ENCODE peak calls at places on chromosomes 16 and 17, in eight cellular contexts. Z is hippocampal formation; O is activated CD8-positive, alpha-beta memory T cell treated with anti-CD3 and anti-CD28 coated beads for 1 hour; T is activated T-cell treated with anti-CD3 and anti-CD28 coated beads, Interleukin-2, amount 50 U/mL, for 1 hour; F is thoracic aorta; G is iris pigment epithelial cell; D is fibroblast of lung; Y is GF-D8. W is an unnamed sample.

GRCh38 chr16:57728336-57729181 is 7.0 kb upstream of the KATNB1 start:
- DNase-seq in O (no peak), Z (no peak), D (no peak), Y (no peak), T (no peak), F (no peak), G (no peak), W (no peak)

GRCh38 chr17:79831367-79832210 is 7.7 kb downstream of the CBX4 start:
- DNase-seq in Z (peak), D (peak), G (peak), T (no peak), Y (no peak), F (no peak), O (no peak), W (peak)

GRCh38 chr17:51035436-51035835 is 85.2 kb downstream of the SPAG9 start:
- DNase-seq in D (peak), T (no peak), F (no peak), O (no peak), Y (peak), G (peak), Z (peak), W (no peak)

GRCh38 chr17:75587718-75588545 is at the start of gene MYO15B:
- DNase-seq in F (no peak), D (no peak), O (no peak), Y (peak), T (peak), Z (peak), G (peak), W (no peak)

GRCh38 chr16:14102925-14103720 is 32.0 kb downstream of the MRTFB start:
- DNase-seq in D (no peak), F (no peak), O (no peak), T (no peak), G (no peak), Z (no peak), Y (no peak), W (no peak)

GRCh38 chr16:10371592-10371991 is 14.3 kb upstream of the ATF7IP2 start:
- DNase-seq in O (no peak), F (no peak), T (no peak), Y (no peak), G (no peak), D (no peak), Z (no peak), W (no peak)

GRCh38 chr17:62995377-62995885 is 29.4 kb downstream of the TANC2 start:
- DNase-seq in T (no peak), D (peak), Z (peak), F (no peak), O (no peak), G (peak), Y (peak), W (peak)

GRCh38 chr17:18225562-18226283 is at the start of gene LLGL1:
- DNase-seq in Y (no peak), G (no peak), O (no peak), F (no peak), T (no peak), Z (no peak), D (no peak), W (no peak)

GRCh38 chr17:65530158-65530984 is 31.1 kb downstream of the AXIN2 start:
- DNase-seq in F (no peak), Y (no peak), O (no peak), T (no peak), Z (no peak), D (no peak), G (no peak), W (no peak)

GRCh38 chr17:32970281-32970680 is 21.4 kb upstream of the SPACA3 start:
- DNase-seq in G (no peak), Y (no peak), D (no peak), T (no peak), Z (no peak), O (no peak), F (no peak), W (no peak)

W was measured in SW480.